ENCODE peak calls at places on chromosomes 13 and 19, in nine cellular contexts. E is GM12892, C is NB4, M is tibial nerve, K is A549, B is heart left ventricle, D is lower leg skin, N is H54, O is transverse colon. Z is an unnamed sample.

GRCh38 chr13:23741879-23742510 is 147.2 kb downstream of the MIPEP start:
- DNase-seq in E (no peak), C (peak; percentile 29), M (no peak), K (peak; percentile 19), B (no peak), D (no peak), N (no peak), O (no peak), Z (peak; percentile 50)

GRCh38 chr13:51134763-51135365 is 23.8 kb upstream of the C13orf42 start:
- DNase-seq in E (no peak), C (no peak), M (no peak), K (no peak), B (no peak), D (no peak), N (no peak), O (no peak), Z (no peak)

GRCh38 chr13:77717508-77717907 is 20.0 kb downstream of the SLAIN1 start:
- DNase-seq in E (no peak), C (no peak), M (no peak), K (no peak), B (no peak), D (no peak), N (no peak), O (no peak), Z (no peak)

GRCh38 chr13:41765813-41766212 is 195.1 kb downstream of the VWA8 start:
- DNase-seq in E (no peak), C (no peak), M (no peak), K (no peak), B (no peak), D (no peak), N (no peak), O (no peak), Z (no peak)

GRCh38 chr19:4327252-4327876 is 11.3 kb downstream of the STAP2 start:
- DNase-seq in E (no peak), C (peak; percentile 37), M (peak; percentile 19), K (peak; percentile 33), B (peak; percentile 86), D (no peak), N (peak; percentile 76), O (peak; percentile 83), Z (peak; percentile 91)

GRCh38 chr19:8638078-8638619 is 7.7 kb downstream of the NFILZ start:
- DNase-seq in E (no peak), C (peak; percentile 99), M (no peak), K (peak; percentile 93), B (no peak), D (no peak), N (no peak), O (peak; percentile 22), Z (no peak)

GRCh38 chr13:52750713-52751112 is 11.1 kb upstream of the CNMD start:
- DNase-seq in E (no peak), C (no peak), M (no peak), K (no peak), B (no peak), D (no peak), N (no peak), O (no peak), Z (no peak)

GRCh38 chr13:75417647-75418046 is 64.3 kb downstream of the TBC1D4 start:
- DNase-seq in E (no peak), C (peak; percentile 15), M (no peak), K (no peak), B (no peak), D (no peak), N (no peak), O (no peak), Z (no peak)

GRCh38 chr13:28579334-28579733 is 79.6 kb upstream of the POMP start:
- DNase-seq in E (no peak), C (no peak), M (no peak), K (no peak), B (no peak), D (no peak), N (no peak), O (no peak), Z (no peak)

GRCh38 chr13:19267746-19268145 is 86.1 kb upstream of the TUBA3C start:
- DNase-seq in E (no peak), C (no peak), M (no peak), K (no peak), B (no peak), D (no peak), N (no peak), O (no peak), Z (no peak)

GRCh38 chr19:54470991-54471782 is 1.9 kb downstream of the CDC42EP5 start:
- DNase-seq in E (no peak), C (no peak), M (peak; percentile 37), K (no peak), B (peak; percentile 69), D (no peak), N (peak; percentile 23), O (peak; percentile 62), Z (no peak)

GRCh38 chr13:48155850-48156249 is 60.9 kb upstream of the MED4 start:
- DNase-seq in E (no peak), C (peak; percentile 92), M (no peak), K (peak; percentile 23), B (no peak), D (no peak), N (peak; percentile 7), O (no peak), Z (peak; percentile 8)

GRCh38 chr19:55075366-55075998 is at the start of gene EPS8L1:
- DNase-seq in E (no peak), C (peak; percentile 77), M (no peak), K (no peak), B (peak; percentile 54), D (no peak), N (no peak), O (peak; percentile 87), Z (no peak)

GRCh38 chr13:114099918-114100445 is 32.4 kb downstream of the RASA3 start:
- DNase-seq in E (no peak), C (peak; percentile 34), M (no peak), K (peak; percentile 62), B (peak; percentile 57), D (no peak), N (no peak), O (peak; percentile 26), Z (no peak)

GRCh38 chr19:16116067-16116466 is 4.4 kb downstream of the RAB8A start:
- DNase-seq in E (no peak), C (no peak), M (no peak), K (no peak), B (no peak), D (no peak), N (no peak), O (no peak), Z (no peak)

GRCh38 chr13:113170503-113170902 is 12.1 kb downstream of the PROZ start:
- DNase-seq in E (no peak), C (no peak), M (no peak), K (no peak), B (no peak), D (no peak), N (no peak), O (no peak), Z (no peak)

GRCh38 chr13:97030705-97031452 is 36.6 kb upstream of the OXGR1 start:
- DNase-seq in E (no peak), C (peak; percentile 65), M (no peak), K (peak; percentile 69), B (no peak), D (no peak), N (peak; percentile 25), O (no peak), Z (peak; percentile 31)

GRCh38 chr19:34733826-34734600 is at the start of gene ZNF181:
- DNase-seq in E (peak; percentile 76), C (peak; percentile 90), M (peak; percentile 87), K (peak; percentile 98), B (peak; percentile 92), D (peak; percentile 85), N (peak; percentile 75), O (peak; percentile 92), Z (peak; percentile 94)
- TF ChIP-seq POLR2A in E (peak; percentile 70), C (no peak), M (no peak), K (peak; percentile 90), B (peak; percentile 61), D (no peak), N (peak; percentile 81), O (peak; percentile 77), Z (peak; percentile 77)

GRCh38 chr13:100221166-100221565 is 132.3 kb downstream of the PCCA start:
- DNase-seq in E (no peak), C (peak; percentile 24), M (no peak), K (no peak), B (no peak), D (no peak), N (no peak), O (no peak), Z (no peak)
- TF ChIP-seq POLR2A in E (no peak), C (no peak), M (no peak), K (no peak), B (no peak), D (no peak), N (no peak), O (no peak), Z (no peak)

DNA sequence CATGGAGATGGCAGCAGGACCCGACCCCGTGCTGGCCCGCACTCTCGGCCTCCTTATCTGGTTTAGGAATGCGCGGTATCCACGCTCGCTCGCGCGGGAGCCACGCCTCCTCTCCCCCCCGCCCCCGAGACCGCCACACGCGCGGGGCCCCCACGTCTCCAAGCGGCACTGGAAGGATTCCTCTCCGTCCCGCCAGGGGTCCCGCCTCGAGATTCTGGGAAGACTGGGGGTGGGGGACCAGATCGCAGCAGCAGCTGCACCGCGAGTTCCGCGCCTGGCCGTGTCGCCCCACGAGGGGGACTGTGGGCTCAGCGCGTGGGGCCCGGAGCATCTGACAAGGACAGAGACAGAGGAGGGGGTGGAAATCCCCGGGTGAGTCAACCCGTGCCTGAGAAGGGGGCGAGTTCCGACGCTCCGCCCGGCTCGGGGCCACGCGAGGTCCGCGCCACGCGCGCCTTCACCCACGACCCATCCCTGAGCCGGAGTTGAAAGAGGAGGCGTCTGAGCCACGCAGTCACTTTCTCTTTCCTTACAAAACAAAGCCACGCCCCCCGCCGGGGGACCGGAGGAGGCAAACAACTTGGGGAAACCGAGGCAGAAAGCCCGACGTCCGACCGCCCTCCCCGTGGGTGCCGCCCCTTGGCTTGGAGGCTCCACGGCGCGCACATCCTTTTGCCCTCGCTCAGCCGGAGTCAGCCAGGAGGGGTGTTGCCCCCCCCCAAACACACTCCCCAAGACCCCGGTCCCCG is 802 bp downstream of the S1PR2 start:
- DNase-seq in E (no peak), C (peak; percentile 55), M (peak; percentile 41), K (no peak), B (peak; percentile 76), D (peak; percentile 40), N (no peak), O (peak; percentile 51), Z (no peak)
- TF ChIP-seq POLR2A in E (no peak), C (no peak), M (no peak), K (no peak), B (no peak), D (no peak), N (no peak), O (no peak), Z (no peak)

GRCh38 chr13:25301347-25302113 is at the start of gene NUP58:
- DNase-seq in E (peak; percentile 69), C (peak; percentile 97), M (peak; percentile 91), K (peak; percentile 91), B (peak; percentile 97), D (peak; percentile 93), N (peak; percentile 55), O (peak; percentile 96), Z (peak; percentile 98)
- TF ChIP-seq POLR2A in E (peak; percentile 97), C (peak; percentile 94), M (peak; percentile 87), K (peak; percentile 83), B (peak; percentile 84), D (no peak), N (peak; percentile 95), O (peak; percentile 83), Z (peak; percentile 96)

GRCh38 chr19:40414536-40415535 is 1.7 kb upstream of the PRX start:
- DNase-seq in E (no peak), C (no peak), M (no peak), K (no peak), B (peak; percentile 50), D (no peak), N (no peak), O (no peak), Z (no peak)
- TF ChIP-seq POLR2A in E (no peak), C (no peak), M (no peak), K (no peak), B (no peak), D (no peak), N (no peak), O (no peak), Z (no peak)